ENCODE peak calls at places on chromosomes 3 and 15, in six cellular contexts. P is amniotic epithelial cell; U is activated naive CD4-positive, alpha-beta T cell; C is activated CD4-positive, alpha-beta T cell treated with anti-CD3 and anti-CD28 coated beads, Interleukin-2, amount 10 ng/mL, durations not matched to agents 7 days and 5 days; O is T1000; X is germinal center. R is an unnamed sample.

GRCh38 chr15:92078270-92078669 is 224.8 kb downstream of the SLCO3A1 start:
- DNase-seq in P (no peak), U (no peak), C (no peak), O (no peak), X (no peak), R (no peak)

GRCh38 chr3:171673951-171674350 is 136.3 kb downstream of the PLD1 start:
- DNase-seq in P (no peak), U (no peak), C (no peak), O (no peak), X (no peak), R (no peak)

GRCh38 chr15:41827290-41827879 is 507 bp upstream of the JMJD7 start:
- DNase-seq in P (no peak), U (no peak), C (no peak), O (no peak), X (peak), R (no peak)

GRCh38 chr3:190130700-190131099 is 10.0 kb upstream of the P3H2 start:
- DNase-seq in P (no peak), U (no peak), C (no peak), O (no peak), X (no peak), R (no peak)

GRCh38 chr3:152583913-152584312 is 251.0 kb upstream of the P2RY1 start:
- DNase-seq in P (peak), U (no peak), C (no peak), O (no peak), X (no peak), R (no peak)

GRCh38 chr15:100601158-100601557 is 826 bp downstream of the LINS1 start:
- DNase-seq in P (peak), U (no peak), C (peak), O (no peak), X (no peak), R (no peak)

GRCh38 chr3:139979991-139980390 is 45.0 kb downstream of the CLSTN2 start:
- DNase-seq in P (no peak), U (no peak), C (no peak), O (no peak), X (no peak), R (no peak)

GRCh38 chr15:70121656-70122297 is 24.1 kb upstream of the TLE3 start:
- DNase-seq in P (peak), U (no peak), C (no peak), O (no peak), X (no peak), R (no peak)

GRCh38 chr3:157311633-157312365 is 124.9 kb upstream of the PTX3 start:
- DNase-seq in P (peak), U (no peak), C (no peak), O (no peak), X (no peak), R (no peak)

GRCh38 chr3:139020868-139021234 is at the start of gene PRR23B:
- DNase-seq in P (no peak), U (no peak), C (no peak), O (no peak), X (no peak), R (no peak)

GRCh38 chr3:123081718-123082369 is 15.0 kb downstream of the PDIA5 start:
- DNase-seq in P (no peak), U (no peak), C (no peak), O (no peak), X (no peak), R (no peak)

GRCh38 chr3:123075359-123075758 is 8.5 kb downstream of the PDIA5 start:
- DNase-seq in P (peak), U (no peak), C (no peak), O (no peak), X (no peak), R (no peak)

GRCh38 chr15:100043069-100043641 is 298.6 kb downstream of the ADAMTS17 start:
- DNase-seq in P (peak), U (no peak), C (no peak), O (peak), X (no peak), R (no peak)

GRCh38 chr3:119794971-119795612 is 13.2 kb downstream of the NR1I2 start:
- DNase-seq in P (peak), U (no peak), C (no peak), O (peak), X (no peak), R (no peak)

GRCh38 chr15:92343869-92344643 is 49.6 kb upstream of the ST8SIA2 start:
- DNase-seq in P (no peak), U (no peak), C (no peak), O (no peak), X (no peak), R (no peak)

GRCh38 chr3:156298014-156298413 is 177.6 kb downstream of the KCNAB1 start:
- DNase-seq in P (no peak), U (no peak), C (no peak), O (no peak), X (no peak), R (no peak)

GRCh38 chr3:77931272-77932009 is 891.5 kb downstream of the ROBO2 start:
- DNase-seq in P (peak), U (no peak), C (no peak), O (no peak), X (no peak), R (no peak)

GRCh38 chr3:25338158-25338725 is 89.8 kb upstream of the RARB start:
- DNase-seq in P (no peak), U (no peak), C (no peak), O (no peak), X (no peak), R (no peak)